ENCODE peak calls at places on chromosomes 11 and 22, in seven cellular contexts. One of them, this sample, is unnamed.

GRCh38 chr22:48708558-48709245 is 1119.0 kb downstream of the BRD1 start:
- DNase-seq in Panc1: no peak
- DNase-seq in fibroblast of pulmonary artery: no peak
- DNase-seq in activated T-helper 9 cell treated with anti-CD3 and anti-CD28 coated beads, Interleukin-2, amount 50 U/mL, for 16 hours: no peak
- DNase-seq in spleen: peak; percentile 66
- DNase-seq in astrocyte of the hippocampus: no peak
- DNase-seq in EH: no peak
- DNase-seq in this sample: no peak

GRCh38 chr22:48318575-48319320 is 1508.9 kb downstream of the BRD1 start:
- DNase-seq in Panc1: no peak
- DNase-seq in fibroblast of pulmonary artery: no peak
- DNase-seq in activated T-helper 9 cell treated with anti-CD3 and anti-CD28 coated beads, Interleukin-2, amount 50 U/mL, for 16 hours: no peak
- DNase-seq in spleen: peak; percentile 46
- DNase-seq in astrocyte of the hippocampus: no peak
- DNase-seq in EH: no peak
- DNase-seq in this sample: no peak

GRCh38 chr11:130439160-130439519 is 9.3 kb upstream of the ADAMTS15 start:
- DNase-seq in Panc1: no peak
- DNase-seq in fibroblast of pulmonary artery: no peak
- DNase-seq in activated T-helper 9 cell treated with anti-CD3 and anti-CD28 coated beads, Interleukin-2, amount 50 U/mL, for 16 hours: no peak
- DNase-seq in spleen: no peak
- DNase-seq in astrocyte of the hippocampus: no peak
- DNase-seq in EH: no peak
- DNase-seq in this sample: no peak

GRCh38 chr11:130726234-130726559 is 190.1 kb downstream of the SNX19 start:
- DNase-seq in Panc1: no peak
- DNase-seq in fibroblast of pulmonary artery: peak; percentile 77
- DNase-seq in activated T-helper 9 cell treated with anti-CD3 and anti-CD28 coated beads, Interleukin-2, amount 50 U/mL, for 16 hours: no peak
- DNase-seq in spleen: no peak
- DNase-seq in astrocyte of the hippocampus: peak; percentile 85
- DNase-seq in EH: peak; percentile 66
- DNase-seq in this sample: no peak

GRCh38 chr11:60887531-60887930 is 18.9 kb downstream of the PRPF19 start:
- DNase-seq in Panc1: no peak
- DNase-seq in fibroblast of pulmonary artery: peak; percentile 73
- DNase-seq in activated T-helper 9 cell treated with anti-CD3 and anti-CD28 coated beads, Interleukin-2, amount 50 U/mL, for 16 hours: no peak
- DNase-seq in spleen: no peak
- DNase-seq in astrocyte of the hippocampus: peak; percentile 66
- DNase-seq in EH: peak; percentile 67
- DNase-seq in this sample: no peak

GRCh38 chr11:64580387-64580786 is 10.6 kb upstream of the SLC22A12 start:
- DNase-seq in Panc1: no peak
- DNase-seq in fibroblast of pulmonary artery: no peak
- DNase-seq in activated T-helper 9 cell treated with anti-CD3 and anti-CD28 coated beads, Interleukin-2, amount 50 U/mL, for 16 hours: no peak
- DNase-seq in spleen: peak; percentile 22
- DNase-seq in astrocyte of the hippocampus: peak; percentile 44
- DNase-seq in EH: no peak
- DNase-seq in this sample: no peak

GRCh38 chr11:121936781-121937447 is 179.1 kb downstream of the BLID start:
- DNase-seq in Panc1: no peak
- DNase-seq in fibroblast of pulmonary artery: peak; percentile 26
- DNase-seq in activated T-helper 9 cell treated with anti-CD3 and anti-CD28 coated beads, Interleukin-2, amount 50 U/mL, for 16 hours: no peak
- DNase-seq in spleen: no peak
- DNase-seq in astrocyte of the hippocampus: peak; percentile 9
- DNase-seq in EH: peak; percentile 71
- DNase-seq in this sample: no peak

GRCh38 chr11:72354356-72355115 is 79.8 kb downstream of the CLPB start:
- DNase-seq in Panc1: no peak
- DNase-seq in fibroblast of pulmonary artery: peak; percentile 16
- DNase-seq in activated T-helper 9 cell treated with anti-CD3 and anti-CD28 coated beads, Interleukin-2, amount 50 U/mL, for 16 hours: no peak
- DNase-seq in spleen: no peak
- DNase-seq in astrocyte of the hippocampus: peak; percentile 45
- DNase-seq in EH: no peak
- DNase-seq in this sample: no peak